ENCODE peak calls at places on chromosomes 13 and 19, in nine cellular contexts. C, Z, T, V, D, L, R, W and H are unnamed samples.

GRCh38 chr13:100175078-100175802 is 86.3 kb downstream of the PCCA start:
- DNase-seq in C (no peak), Z (no peak), T (no peak), V (no peak), D (peak; percentile 21), L (no peak), R (no peak), W (no peak), H (no peak)

GRCh38 chr13:97944396-97945029 is 9.0 kb upstream of the IPO5 start:
- DNase-seq in C (no peak), Z (no peak), T (peak; percentile 63), V (no peak), D (no peak), L (no peak), R (no peak), W (peak; percentile 68), H (no peak)

GRCh38 chr19:9935409-9936062 is 779 bp downstream of the OLFM2 start:
- DNase-seq in C (no peak), Z (no peak), T (no peak), V (peak; percentile 32), D (peak; percentile 25), L (no peak), R (no peak), W (peak; percentile 36), H (no peak)

GRCh38 chr13:21011378-21011777 is 50.0 kb downstream of the LATS2 start:
- DNase-seq in C (no peak), Z (no peak), T (peak; percentile 74), V (no peak), D (no peak), L (no peak), R (no peak), W (peak; percentile 19), H (no peak)

GRCh38 chr13:32098275-32098674 is 66.7 kb downstream of the FRY start:
- DNase-seq in C (no peak), Z (no peak), T (no peak), V (no peak), D (no peak), L (peak; percentile 18), R (no peak), W (no peak), H (no peak)

GRCh38 chr13:109214393-109214792 is 572.0 kb downstream of the IRS2 start:
- DNase-seq in C (no peak), Z (no peak), T (peak; percentile 15), V (no peak), D (no peak), L (no peak), R (no peak), W (no peak), H (no peak)

GRCh38 chr19:16216744-16217670 is 19.3 kb downstream of the AP1M1 start:
- DNase-seq in C (no peak), Z (no peak), T (no peak), V (no peak), D (no peak), L (no peak), R (no peak), W (no peak), H (no peak)

GRCh38 chr19:55454787-55455243 is 6.6 kb downstream of the ISOC2 start:
- DNase-seq in C (no peak), Z (peak; percentile 22), T (no peak), V (peak; percentile 73), D (peak; percentile 71), L (peak; percentile 27), R (peak; percentile 72), W (peak; percentile 59), H (no peak)

GRCh38 chr19:2613507-2614295 is 88.8 kb downstream of the GNG7 start:
- DNase-seq in C (no peak), Z (peak; percentile 23), T (peak; percentile 23), V (peak; percentile 71), D (peak; percentile 57), L (no peak), R (peak; percentile 73), W (peak; percentile 77), H (peak; percentile 27)

GRCh38 chr13:45178349-45179142 is 22.3 kb downstream of the KCTD4 start:
- DNase-seq in C (no peak), Z (peak; percentile 46), T (peak; percentile 95), V (no peak), D (no peak), L (no peak), R (no peak), W (peak; percentile 52), H (no peak)

GRCh38 chr13:98796191-98796590 is 43.7 kb upstream of the SLC15A1 start:
- DNase-seq in C (no peak), Z (no peak), T (no peak), V (no peak), D (no peak), L (no peak), R (no peak), W (no peak), H (no peak)

GRCh38 chr13:19089315-19089714 is 92.3 kb downstream of the TUBA3C start:
- DNase-seq in C (no peak), Z (no peak), T (no peak), V (no peak), D (no peak), L (no peak), R (no peak), W (peak; percentile 0), H (peak; percentile 20)

DNA sequence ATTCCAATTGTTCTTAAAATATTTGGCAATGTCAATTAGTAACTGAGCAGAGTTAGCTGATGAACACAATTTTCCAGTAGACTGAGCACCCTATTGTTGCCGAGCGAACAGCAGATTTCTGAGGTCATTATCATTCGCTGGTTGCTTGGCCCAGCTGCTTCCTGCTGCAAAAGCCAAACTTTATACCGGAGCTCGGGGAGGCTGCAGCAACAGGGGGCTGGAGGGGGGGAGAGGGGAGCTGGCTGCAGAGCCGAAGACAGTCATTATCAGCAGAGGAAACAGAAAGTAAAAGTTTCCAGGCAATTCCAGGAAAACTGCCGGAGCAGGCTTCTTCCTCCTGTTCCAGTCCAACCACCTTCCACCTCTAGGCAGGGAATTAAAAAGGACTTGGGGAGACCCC is 77.9 kb downstream of the ZNF536 start:
- DNase-seq in C (no peak), Z (no peak), T (peak; percentile 33), V (peak; percentile 69), D (peak; percentile 71), L (no peak), R (peak; percentile 82), W (no peak), H (peak; percentile 30)
- H3K9ac ChIP-seq in C (no peak overlapping the region), Z (no peak overlapping the region), T (no peak overlapping the region), V (no peak overlapping the region), D (no peak overlapping the region), L (no peak overlapping the region), R (no peak overlapping the region), W (no peak overlapping the region), H (no peak overlapping the region)

GRCh38 chr13:27980280-27980998 is 8.1 kb downstream of the URAD start:
- DNase-seq in C (no peak), Z (no peak), T (no peak), V (no peak), D (peak; percentile 35), L (no peak), R (no peak), W (no peak), H (no peak)
- H3K27me3 ChIP-seq in C (peaks cover 26% of the 10 kb centered on the region), Z (peaks cover 64% of the 10 kb centered on the region), T (peaks cover 67% of the 10 kb centered on the region), V (peaks cover 85% of the 10 kb centered on the region), D (peaks cover 100% of the 10 kb centered on the region), L (peaks cover 62% of the 10 kb centered on the region), R (peaks cover 70% of the 10 kb centered on the region), W (peaks cover 80% of the 10 kb centered on the region), H (peaks cover 99% of the 10 kb centered on the region)

GRCh38 chr19:54207908-54208783 is 7.5 kb downstream of the RPS9 start:
- DNase-seq in C (peak; percentile 84), Z (peak; percentile 48), T (peak; percentile 77), V (no peak), D (no peak), L (no peak), R (peak; percentile 42), W (peak; percentile 25), H (no peak)

GRCh38 chr19:54206030-54206830 is 5.6 kb downstream of the RPS9 start:
- DNase-seq in C (no peak), Z (no peak), T (no peak), V (no peak), D (no peak), L (no peak), R (no peak), W (no peak), H (no peak)

GRCh38 chr19:54208784-54209057 is 8.1 kb downstream of the RPS9 start:
- DNase-seq in C (no peak), Z (no peak), T (peak; percentile 18), V (no peak), D (no peak), L (no peak), R (peak; percentile 34), W (no peak), H (no peak)

GRCh38 chr19:54204767-54205468 is 4.3 kb downstream of the RPS9 start:
- DNase-seq in C (no peak), Z (no peak), T (no peak), V (no peak), D (no peak), L (no peak), R (no peak), W (no peak), H (no peak)

GRCh38 chr19:54206831-54207177 is 6.1 kb downstream of the RPS9 start:
- DNase-seq in C (no peak), Z (no peak), T (no peak), V (no peak), D (no peak), L (no peak), R (no peak), W (no peak), H (no peak)
- H3K9ac ChIP-seq in C (no peak overlapping the region), Z (no peak overlapping the region), T (no peak overlapping the region), V (no peak overlapping the region), D (no peak overlapping the region), L (no peak overlapping the region), R (no peak overlapping the region), W (peak overlapping the region; percentile 27), H (no peak overlapping the region)

GRCh38 chr19:5269279-5269678 is 71.3 kb downstream of the PTPRS start:
- DNase-seq in C (no peak), Z (no peak), T (no peak), V (no peak), D (no peak), L (no peak), R (no peak), W (no peak), H (no peak)

GRCh38 chr19:5271145-5271544 is 69.5 kb downstream of the PTPRS start:
- DNase-seq in C (no peak), Z (no peak), T (no peak), V (no peak), D (no peak), L (no peak), R (peak; percentile 32), W (peak; percentile 17), H (no peak)

GRCh38 chr19:5268801-5269200 is 71.8 kb downstream of the PTPRS start:
- DNase-seq in C (no peak), Z (no peak), T (no peak), V (no peak), D (no peak), L (no peak), R (no peak), W (no peak), H (no peak)

GRCh38 chr19:5269926-5270325 is 70.7 kb downstream of the PTPRS start:
- DNase-seq in C (no peak), Z (no peak), T (no peak), V (no peak), D (no peak), L (no peak), R (no peak), W (no peak), H (no peak)

DNA sequence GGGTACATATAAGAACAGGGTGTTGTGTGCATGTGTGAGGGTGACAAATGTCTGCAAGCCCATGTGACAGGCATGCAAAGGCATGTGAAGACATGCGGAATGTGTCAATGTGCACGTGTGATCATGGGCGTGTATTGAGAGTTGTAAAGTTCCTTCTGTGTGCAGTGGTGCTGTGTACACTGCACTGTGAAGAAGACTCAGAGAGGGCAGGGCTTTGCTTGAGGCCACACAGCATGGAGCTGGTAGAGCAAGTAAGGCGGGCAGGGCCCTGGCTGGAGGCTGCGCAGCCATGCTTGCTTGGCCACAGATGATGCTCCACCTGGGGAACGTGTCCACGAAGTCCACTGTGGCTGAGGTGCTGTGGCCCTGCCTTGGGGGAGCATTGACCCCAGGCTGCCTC is 66.8 kb downstream of the PTPRS start:
- DNase-seq in C (no peak), Z (no peak), T (no peak), V (no peak), D (no peak), L (no peak), R (no peak), W (no peak), H (no peak)
- H3K27me3 ChIP-seq in C (no peaks in the 10 kb centered on the region), Z (no peaks in the 10 kb centered on the region), T (no peaks in the 10 kb centered on the region), V (no peaks in the 10 kb centered on the region), D (no peaks in the 10 kb centered on the region), L (no peaks in the 10 kb centered on the region), R (no peaks in the 10 kb centered on the region), W (no peaks in the 10 kb centered on the region), H (no peaks in the 10 kb centered on the region)